ENCODE peak calls at places on chromosomes 13 and 19, in five cellular contexts. R is naive thymus-derived CD4-positive, alpha-beta T cell; V is AG04449; C is thoracic aorta; W is fibroblast of mammary gland. E is an unnamed sample.

GRCh38 chr13:74203576-74203975 is 69.4 kb upstream of the KLF12 start:
- DNase-seq in R (no peak), W (peak; percentile 27), V (no peak), C (no peak), E (no peak)

GRCh38 chr13:112814905-112815585 is 125.2 kb downstream of the ATP11A start:
- DNase-seq in R (no peak), W (no peak), V (no peak), C (no peak), E (no peak)

GRCh38 chr19:16301999-16302694 is 22.5 kb upstream of the KLF2 start:
- DNase-seq in V (no peak), W (peak; percentile 40), R (no peak), C (no peak), E (no peak)

GRCh38 chr13:90950134-90950533 is 397.4 kb upstream of the MIR17HG start:
- DNase-seq in W (no peak), R (no peak), C (no peak), V (no peak), E (no peak)

GRCh38 chr19:6687117-6687516 is 17.2 kb upstream of the TNFSF14 start:
- DNase-seq in W (no peak), R (no peak), C (no peak), V (no peak), E (no peak)

GRCh38 chr19:3356805-3357204 is 9.6 kb upstream of the NFIC start:
- DNase-seq in C (no peak), R (no peak), W (no peak), V (no peak), E (no peak)

GRCh38 chr19:33393286-33394005 is 19.9 kb downstream of the CEBPG start:
- DNase-seq in C (no peak), R (no peak), V (no peak), W (no peak), E (peak; percentile 20)

GRCh38 chr19:628168-628567 is 5.2 kb downstream of the POLRMT start:
- DNase-seq in R (no peak), C (no peak), W (no peak), V (no peak), E (no peak)

GRCh38 chr19:45423033-45423588 is 606 bp downstream of the ERCC1 start:
- DNase-seq in V (no peak), C (no peak), R (peak; percentile 58), W (no peak), E (no peak)

GRCh38 chr19:10018219-10018618 is 4.9 kb downstream of the RDH8 start:
- DNase-seq in R (no peak), C (no peak), V (no peak), W (peak; percentile 95), E (no peak)

GRCh38 chr19:4578552-4579248 is 19.2 kb upstream of the SEMA6B start:
- DNase-seq in C (no peak), V (no peak), W (no peak), R (no peak), E (no peak)

GRCh38 chr13:75219479-75220237 is 262.3 kb downstream of the TBC1D4 start:
- DNase-seq in W (peak; percentile 66), V (no peak), R (peak; percentile 85), C (peak; percentile 21), E (peak; percentile 79)

GRCh38 chr19:8391274-8392016 is 1.3 kb downstream of the RAB11B start:
- DNase-seq in R (no peak), W (no peak), V (no peak), C (no peak), E (no peak)
- H3K4me3 ChIP-seq in R (no peak overlapping the region), W (no peak overlapping the region), V (peak overlapping the region; percentile 20), C (peak overlapping the region; percentile 91), E (peak overlapping the region; percentile 92)

GRCh38 chr19:37931941-37932655 is 25.1 kb downstream of the SIPA1L3 start:
- DNase-seq in C (peak; percentile 21), V (no peak), R (no peak), W (peak; percentile 54), E (peak; percentile 55)

GRCh38 chr19:37935341-37935740 is 28.3 kb downstream of the SIPA1L3 start:
- DNase-seq in C (no peak), V (no peak), W (no peak), R (no peak), E (no peak)

GRCh38 chr19:37933965-37934364 is 27.0 kb downstream of the SIPA1L3 start:
- DNase-seq in R (no peak), W (peak; percentile 74), V (no peak), C (no peak), E (no peak)

GRCh38 chr19:37930416-37930815 is 23.4 kb downstream of the SIPA1L3 start:
- DNase-seq in R (no peak), W (no peak), C (no peak), V (no peak), E (no peak)

DNA sequence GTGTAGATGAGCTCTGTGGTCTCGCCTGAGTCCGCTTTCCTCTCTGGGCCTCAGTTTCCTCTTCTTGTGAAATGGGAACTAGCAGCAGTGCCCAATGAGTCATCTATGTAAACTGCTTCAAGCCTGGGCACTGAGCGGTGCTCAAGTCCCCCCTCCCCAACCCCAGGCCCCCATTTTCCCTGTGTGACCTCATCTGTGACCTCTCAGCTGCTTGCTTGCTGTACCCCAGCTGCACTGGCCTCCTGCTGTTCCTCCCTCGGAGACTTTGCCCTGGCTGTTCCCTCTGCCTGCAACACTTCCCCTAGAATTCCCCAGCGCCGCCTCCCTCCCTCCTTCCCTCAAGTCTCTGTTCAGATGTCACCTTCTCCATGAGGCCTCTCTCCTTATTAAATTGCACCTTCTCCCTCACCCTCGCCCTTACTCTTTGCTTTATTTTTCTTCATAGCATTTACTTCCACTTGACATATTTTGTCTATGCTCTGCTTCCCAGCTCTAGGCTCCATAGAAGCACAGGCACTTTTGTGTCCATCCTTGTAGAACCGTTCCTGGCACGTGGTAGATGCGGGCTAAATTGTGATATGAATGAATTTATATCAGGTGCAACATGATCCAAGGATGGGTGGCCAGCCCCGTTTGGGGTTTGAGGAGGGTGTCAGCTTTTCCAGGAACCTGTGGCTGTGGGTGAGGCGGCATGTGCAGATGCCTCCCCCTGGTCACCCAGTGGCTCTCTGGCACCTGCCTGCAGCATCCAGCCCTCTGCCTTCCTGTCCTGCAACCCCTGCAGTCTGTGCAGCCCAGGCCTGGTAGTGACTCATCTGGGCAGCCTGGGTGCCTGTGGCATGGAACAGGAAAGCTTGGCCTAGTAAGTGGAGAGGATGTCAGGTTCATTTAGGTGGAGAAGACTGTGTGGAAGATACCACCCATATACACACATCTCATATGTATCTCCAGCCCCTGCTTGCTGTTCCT is 26.3 kb downstream of the SIPA1L3 start:
- DNase-seq in W (peak; percentile 48), V (no peak), R (no peak), C (no peak), E (no peak)
- H3K4me3 ChIP-seq in W (no peak overlapping the region), V (no peak overlapping the region), R (no peak overlapping the region), C (no peak overlapping the region), E (no peak overlapping the region)

GRCh38 chr19:12800344-12800732 is 1.3 kb downstream of the PRDX2 start:
- DNase-seq in W (no peak), V (no peak), C (no peak), R (no peak), E (no peak)
- H3K4me3 ChIP-seq in W (peak overlapping the region; percentile 83), V (peak overlapping the region; percentile 91), C (peak overlapping the region; percentile 77), R (peak overlapping the region; percentile 88), E (peak overlapping the region; percentile 65)

GRCh38 chr19:30621326-30621920 is 249.2 kb downstream of the ZNF536 start:
- DNase-seq in W (no peak), V (no peak), R (no peak), C (no peak), E (no peak)
- H3K4me3 ChIP-seq in W (no peak overlapping the region), V (no peak overlapping the region), R (no peak overlapping the region), C (no peak overlapping the region), E (no peak overlapping the region)

GRCh38 chr13:26949701-26950345 is 189.2 kb upstream of the GPR12 start:
- DNase-seq in R (no peak), W (no peak), V (no peak), C (no peak), E (no peak)
- H3K4me3 ChIP-seq in R (no peak overlapping the region), W (no peak overlapping the region), V (no peak overlapping the region), C (no peak overlapping the region), E (no peak overlapping the region)

E was measured in tibial artery.